ENCODE peak calls at places on chromosomes 1 and 21, in four cellular contexts. M is left ventricle myocardium inferior, T is endodermal cell, A is right lobe of liver. Z is an unnamed sample.
A peak's percentile ranks its signal among the peaks of the same experiment; 100 is the strongest.

GRCh38 chr1:39406533-39407478 is 84.6 kb upstream of the BMP8A start:
- DNase-seq in M (no peak), T (no peak), A (no peak), Z (peak; percentile 45)

GRCh38 chr1:9280015-9280860 is 12.5 kb upstream of the SPSB1 start:
- DNase-seq in M (no peak), T (peak; percentile 71), A (no peak), Z (peak; percentile 96)

GRCh38 chr21:39885119-39885848 is 18.0 kb downstream of the PCP4 start:
- DNase-seq in M (peak; percentile 45), T (no peak), A (no peak), Z (no peak)

GRCh38 chr1:30461640-30462039 is 261.7 kb downstream of the MATN1 start:
- DNase-seq in M (no peak), T (no peak), A (peak; percentile 18), Z (no peak)

GRCh38 chr1:160777486-160778089 is 18.4 kb upstream of the LY9 start:
- DNase-seq in M (no peak), T (peak; percentile 86), A (no peak), Z (peak; percentile 3)

GRCh38 chr1:26349196-26349885 is 4.6 kb downstream of the CRYBG2 start:
- DNase-seq in M (no peak), T (no peak), A (no peak), Z (peak; percentile 79)

GRCh38 chr1:155278689-155279160 is 1.5 kb downstream of the HCN3 start:
- DNase-seq in M (no peak), T (no peak), A (no peak), Z (no peak)

GRCh38 chr1:237258871-237259270 is 216.9 kb downstream of the RYR2 start:
- DNase-seq in M (peak; percentile 37), T (no peak), A (no peak), Z (no peak)

GRCh38 chr1:156431366-156432108 is 62.5 kb downstream of the RHBG start:
- DNase-seq in M (no peak), T (no peak), A (no peak), Z (no peak)

GRCh38 chr1:227900571-227901051 is 47.1 kb downstream of the WNT9A start:
- DNase-seq in M (peak; percentile 2), T (peak; percentile 29), A (no peak), Z (no peak)

GRCh38 chr1:1200876-1201810 is 5.2 kb downstream of the TNFRSF18 start:
- DNase-seq in M (peak; percentile 44), T (peak; percentile 80), A (no peak), Z (peak; percentile 53)
- H3K4me3 ChIP-seq in M (peak overlapping the region; percentile 65), T (no peak overlapping the region), A (peak overlapping the region; percentile 6), Z (no peak overlapping the region)

DNA sequence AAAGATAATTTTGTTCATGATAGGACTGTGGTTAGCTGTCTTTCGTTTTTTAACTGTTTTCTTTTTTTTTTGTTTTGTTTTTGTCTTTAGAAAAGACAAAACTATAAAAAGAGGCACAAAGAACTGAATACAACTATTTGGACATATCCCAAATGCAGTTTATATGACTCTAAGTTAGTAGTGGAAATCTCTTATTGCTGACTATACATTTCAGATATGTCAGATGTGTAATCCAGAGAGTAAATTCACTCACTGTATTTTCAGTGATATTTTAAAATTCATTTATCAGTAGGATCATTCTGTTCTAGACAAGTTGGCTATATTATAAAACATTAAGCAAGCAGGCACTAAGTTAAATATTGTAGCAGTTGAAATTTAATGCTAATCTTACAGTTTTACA is 5.7 kb downstream of the RAP1A start:
- DNase-seq in M (no peak), T (no peak), A (no peak), Z (no peak)
- H3K4me3 ChIP-seq in M (no peak overlapping the region), T (no peak overlapping the region), A (no peak overlapping the region), Z (no peak overlapping the region)

DNA sequence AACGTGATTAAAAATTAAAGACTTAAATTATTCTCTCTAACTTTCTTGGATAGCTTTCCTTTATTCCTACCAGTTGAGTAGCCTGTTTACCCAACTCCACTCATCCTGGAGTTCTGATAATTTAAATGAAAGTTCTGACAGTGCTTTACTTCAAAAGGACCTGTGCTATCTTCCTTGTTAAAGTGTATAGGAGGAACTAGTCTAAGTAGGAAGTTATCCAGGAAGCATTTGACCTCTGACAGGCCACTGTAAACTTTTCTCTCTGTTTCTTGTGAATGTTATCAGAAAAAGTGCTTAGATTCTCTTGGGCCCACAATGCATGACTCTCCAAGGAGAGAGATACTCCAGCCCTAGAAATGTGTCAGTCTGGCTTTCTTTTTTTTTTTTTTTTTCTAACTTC is 9.2 kb downstream of the UAP1 start:
- DNase-seq in M (no peak), T (no peak), A (no peak), Z (no peak)
- H3K4me3 ChIP-seq in M (no peak overlapping the region), T (no peak overlapping the region), A (no peak overlapping the region), Z (no peak overlapping the region)

GRCh38 chr21:37546299-37546908 is 179.8 kb downstream of the DYRK1A start:
- DNase-seq in M (no peak), T (peak; percentile 53), A (no peak), Z (no peak)
- H3K4me3 ChIP-seq in M (no peak overlapping the region), T (no peak overlapping the region), A (no peak overlapping the region), Z (no peak overlapping the region)